ENCODE peak calls at places on chromosome 19, in five cellular contexts. M is IMR-90, H is cardiac fibroblast, C is WTC11, W is choroid plexus epithelial cell. P is an unnamed sample.

GRCh38 chr19:39402417-39403297 is 4.0 kb upstream of the ZFP36 start:
- DNase-seq in M (peak), C (peak), H (peak), W (peak), P (peak)

GRCh38 chr19:58229255-58229639 is 533 bp downstream of the ZNF544 start:
- DNase-seq in H (peak), W (peak), M (peak), C (peak), P (peak)

GRCh38 chr19:49677232-49677881 is at the start of gene PRMT1:
- DNase-seq in W (peak), H (no peak), C (peak), M (no peak), P (no peak)

GRCh38 chr19:2627319-2627829 is 75.1 kb downstream of the GNG7 start:
- DNase-seq in C (no peak), H (peak), W (peak), M (peak), P (no peak)

GRCh38 chr19:11091343-11092153 is 2.3 kb downstream of the LDLR start:
- DNase-seq in H (peak), M (peak), W (peak), C (no peak), P (peak)

GRCh38 chr19:18020212-18021067 is 12.5 kb downstream of the ARRDC2 start:
- DNase-seq in H (peak), W (peak), C (no peak), M (peak), P (no peak)

GRCh38 chr19:32407004-32407992 is 1.7 kb downstream of the DPY19L3 start:
- DNase-seq in M (peak), C (no peak), W (peak), H (peak), P (peak)

GRCh38 chr19:8269724-8270123 is 38.4 kb downstream of the CD320 start:
- DNase-seq in W (no peak), C (no peak), H (no peak), M (no peak), P (no peak)

GRCh38 chr19:50406829-50407228 is 11.9 kb upstream of the SPIB start:
- DNase-seq in M (no peak), C (no peak), W (no peak), H (no peak), P (no peak)

GRCh38 chr19:14149509-14149994 is 13.2 kb upstream of the ASF1B start:
- DNase-seq in H (peak), C (no peak), W (no peak), M (no peak), P (no peak)

GRCh38 chr19:53809518-53810186 is 14.5 kb downstream of the NLRP12 start:
- DNase-seq in M (no peak), W (peak), H (no peak), C (peak), P (no peak)

GRCh38 chr19:49881672-49882394 is 4.3 kb downstream of the TBC1D17 start:
- DNase-seq in C (peak), M (no peak), W (no peak), H (peak), P (no peak)

GRCh38 chr19:5804516-5805464 is at the start of gene NRTN:
- DNase-seq in M (no peak), W (no peak), H (no peak), C (peak), P (no peak)

DNA sequence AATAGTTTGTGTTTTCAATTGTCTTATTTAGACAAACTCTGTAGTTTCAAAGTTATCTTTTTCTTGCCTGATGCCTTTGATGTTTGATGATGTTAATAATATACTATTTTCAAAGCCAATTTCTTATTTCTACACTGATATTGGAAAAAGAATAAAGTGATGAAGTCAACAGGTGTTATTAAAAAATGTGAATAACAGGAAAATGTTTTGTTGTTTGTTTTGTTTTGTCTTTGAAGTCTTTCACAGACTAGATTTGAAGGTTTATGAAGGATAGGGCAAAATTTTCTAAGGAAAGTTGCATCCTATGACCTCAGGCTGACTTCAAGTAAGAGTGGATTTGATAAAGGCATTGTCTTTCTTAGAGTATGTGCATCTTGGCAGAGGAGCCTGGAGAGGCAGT is 31.2 kb downstream of the ZNF790 start:
- DNase-seq in C (no peak), W (no peak), H (no peak), M (no peak), P (no peak)
- TF ChIP-seq CTCF in C (no peak), W (no peak), H (no peak), M (no peak), P (no peak)

GRCh38 chr19:3978145-3978544 is 7.1 kb downstream of the EEF2 start:
- DNase-seq in C (no peak), M (no peak), W (no peak), H (no peak), P (no peak)

GRCh38 chr19:3979289-3979673 is 6.0 kb downstream of the EEF2 start:
- DNase-seq in M (no peak), W (no peak), C (no peak), H (no peak), P (no peak)

GRCh38 chr19:3975637-3976087 is 4.8 kb upstream of the DAPK3 start:
- DNase-seq in H (no peak), C (no peak), W (no peak), M (no peak), P (no peak)

GRCh38 chr19:3976495-3977241 is 5.8 kb upstream of the DAPK3 start:
- DNase-seq in H (no peak), W (no peak), M (no peak), C (no peak), P (no peak)

GRCh38 chr19:3977242-3978143 is 6.6 kb upstream of the DAPK3 start:
- DNase-seq in W (no peak), C (no peak), M (no peak), H (no peak), P (no peak)
- TF ChIP-seq CTCF in W (peak), C (peak), M (no peak), H (peak), P (no peak)

GRCh38 chr19:1286451-1286858 is 782 bp downstream of the EFNA2 start:
- DNase-seq in W (no peak), H (no peak), M (no peak), C (no peak), P (no peak)

GRCh38 chr19:1284293-1284978 is 1.2 kb upstream of the EFNA2 start:
- DNase-seq in H (no peak), W (no peak), C (no peak), M (no peak), P (no peak)

GRCh38 chr19:1284979-1285736 is 515 bp upstream of the EFNA2 start:
- DNase-seq in H (no peak), C (peak), W (no peak), M (no peak), P (no peak)

GRCh38 chr19:1286859-1287621 is 1.4 kb downstream of the EFNA2 start:
- DNase-seq in M (no peak), H (no peak), C (no peak), W (no peak), P (no peak)

GRCh38 chr19:1285737-1286360 is at the start of gene EFNA2:
- DNase-seq in C (no peak), M (no peak), W (no peak), H (no peak), P (no peak)
- TF ChIP-seq CTCF in C (no peak), M (peak), W (no peak), H (no peak), P (peak)

GRCh38 chr19:4345656-4346383 is 2.5 kb downstream of the MPND start:
- DNase-seq in C (no peak), M (no peak), H (no peak), W (no peak), P (no peak)

GRCh38 chr19:4342421-4343055 is 824 bp upstream of the MPND start:
- DNase-seq in H (peak), M (peak), W (peak), C (peak), P (peak)

GRCh38 chr19:4347521-4347920 is 4.2 kb downstream of the MPND start:
- DNase-seq in C (no peak), W (no peak), M (no peak), H (no peak), P (no peak)

GRCh38 chr19:4343845-4344713 is 717 bp downstream of the MPND start:
- DNase-seq in C (no peak), W (no peak), M (no peak), H (no peak), P (no peak)

DNA sequence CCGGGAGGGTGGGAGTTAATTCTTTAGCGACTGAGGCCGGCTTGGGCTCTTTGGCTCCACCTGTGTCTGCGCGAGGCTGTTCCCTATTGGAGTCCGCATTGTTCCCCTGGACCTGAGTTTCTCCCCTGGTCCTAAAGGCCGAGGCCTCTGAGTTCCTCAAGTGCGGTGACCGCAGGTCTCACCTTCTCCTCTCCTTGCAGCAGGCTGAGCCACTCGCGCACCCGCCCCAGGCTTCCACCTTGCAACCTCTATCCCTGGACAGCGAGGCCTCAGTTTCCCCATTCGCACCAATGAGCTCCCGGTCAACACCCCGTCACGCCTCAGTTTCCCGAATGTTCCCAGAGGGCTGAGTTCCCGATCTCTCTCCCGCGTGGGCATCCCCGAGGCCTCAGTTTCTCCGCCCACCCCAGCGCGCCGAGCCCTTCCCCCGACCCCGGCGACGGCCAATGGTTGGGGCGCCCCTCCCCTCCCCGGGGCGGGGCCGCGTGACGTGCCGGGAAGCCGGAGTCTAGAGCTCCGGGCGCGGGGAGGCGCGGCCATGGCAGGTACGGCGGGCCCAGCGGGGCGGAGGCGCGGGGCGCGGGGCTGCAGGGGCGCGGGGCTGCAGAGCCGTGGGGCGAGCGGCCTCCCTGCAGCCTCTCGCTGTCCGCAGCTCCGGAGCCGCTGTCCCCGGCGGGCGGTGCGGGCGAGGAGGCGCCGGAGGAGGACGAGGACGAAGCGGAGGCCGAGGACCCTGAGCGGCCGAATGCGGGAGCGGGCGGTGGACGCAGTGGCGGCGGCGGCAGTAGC is at the start of gene MPND:
- DNase-seq in H (peak), W (peak), C (peak), M (peak), P (no peak)
- TF ChIP-seq CTCF in H (peak), W (peak), C (no peak), M (peak), P (no peak)

GRCh38 chr19:48006762-48007161 is 12.3 kb downstream of the ELSPBP1 start:
- DNase-seq in H (peak), M (no peak), W (peak), C (peak), P (no peak)
- TF ChIP-seq CTCF in H (peak), M (no peak), W (peak), C (peak), P (peak)

GRCh38 chr19:45468803-45469131 is 971 bp downstream of the FOSB start:
- DNase-seq in W (no peak), H (no peak), M (no peak), C (no peak), P (no peak)

GRCh38 chr19:45467115-45467455 is 711 bp upstream of the FOSB start:
- DNase-seq in W (no peak), H (peak), M (no peak), C (no peak), P (no peak)

GRCh38 chr19:45468159-45468651 is 409 bp downstream of the FOSB start:
- DNase-seq in H (peak), W (peak), M (no peak), C (no peak), P (no peak)

GRCh38 chr19:45469132-45469834 is 1.5 kb downstream of the FOSB start:
- DNase-seq in C (peak), W (peak), M (peak), H (peak), P (no peak)

DNA sequence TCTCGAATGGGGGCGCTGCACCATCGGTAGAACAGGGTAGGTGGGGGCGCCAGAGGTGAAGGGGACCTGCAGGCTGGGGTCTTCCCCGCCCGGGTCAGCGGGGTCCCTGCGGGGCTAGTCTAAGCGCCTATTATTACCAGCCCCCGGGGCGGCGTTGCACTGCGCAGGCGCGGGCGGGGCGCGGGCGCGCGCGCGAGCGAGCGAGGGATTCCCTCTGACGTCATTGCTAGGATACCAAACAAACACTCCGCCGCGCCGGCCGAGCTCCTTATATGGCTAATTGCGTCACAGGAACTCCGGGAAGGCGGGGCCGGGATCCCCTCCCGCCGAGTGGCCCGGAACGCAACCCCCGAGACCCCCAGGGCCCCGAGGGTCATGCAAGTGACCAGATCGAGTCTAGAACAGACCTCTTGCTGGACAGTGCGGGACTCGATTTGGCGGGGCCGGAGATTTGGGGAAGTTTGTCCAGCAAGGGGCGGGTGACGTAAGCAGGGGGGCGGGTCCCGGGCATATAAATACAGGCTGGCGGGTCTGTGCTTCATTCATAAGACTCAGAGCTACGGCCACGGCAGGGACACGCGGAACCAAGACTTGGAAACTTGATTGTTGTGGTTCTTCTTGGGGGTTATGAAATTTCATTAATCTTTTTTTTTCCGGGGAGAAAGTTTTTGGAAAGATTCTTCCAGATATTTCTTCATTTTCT is at the start of gene FOSB:
- DNase-seq in M (peak), W (peak), H (peak), C (peak), P (peak)
- TF ChIP-seq CTCF in M (no peak), W (peak), H (no peak), C (no peak), P (peak)

DNA sequence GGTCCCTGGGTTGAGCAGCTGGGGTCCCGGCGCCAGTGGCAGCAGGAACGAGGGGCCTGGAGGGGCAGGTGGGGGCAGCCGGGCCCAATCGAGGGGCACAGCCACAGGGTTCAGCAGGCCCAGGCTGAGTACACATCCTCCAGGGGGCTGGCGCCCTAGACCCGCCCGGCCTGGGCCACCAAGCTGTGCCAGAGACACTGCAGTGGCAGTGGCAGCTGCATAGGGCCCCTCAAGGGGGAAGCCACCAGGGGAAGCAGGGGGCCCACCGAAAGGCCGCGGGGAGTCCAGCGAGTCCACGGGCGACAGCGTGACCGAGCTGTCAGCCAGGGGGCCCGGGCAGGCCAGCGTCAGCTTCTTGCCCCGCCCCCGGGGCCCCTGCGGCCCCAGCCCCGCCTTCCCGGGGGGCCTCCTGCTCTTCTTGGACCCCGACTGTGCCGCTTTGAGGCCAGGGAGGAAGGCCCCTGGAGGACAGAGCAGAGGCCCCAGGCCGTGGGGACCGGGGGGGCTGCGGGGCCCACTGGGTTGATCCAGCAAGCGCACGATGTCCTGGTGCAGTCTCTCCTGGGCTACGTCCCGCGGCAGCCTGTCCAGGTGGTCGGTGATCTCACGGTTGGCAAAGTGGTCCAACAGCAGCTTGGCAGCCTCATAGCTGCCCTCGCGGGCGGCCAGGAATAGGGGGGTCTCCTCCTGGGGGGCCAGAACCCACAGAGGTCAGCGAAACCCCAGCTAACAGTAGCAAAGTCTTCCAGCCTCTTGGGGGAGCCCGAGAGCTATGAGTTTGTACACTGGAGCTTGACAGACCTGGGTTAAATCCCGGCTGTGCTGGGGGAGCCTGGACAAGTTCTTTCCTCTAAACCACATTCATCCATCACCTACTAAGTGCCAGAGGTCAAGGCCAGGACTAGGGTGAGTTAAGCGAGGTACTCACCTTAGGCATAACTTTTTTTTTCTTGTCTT is 39.5 kb downstream of the NOTCH3 start:
- DNase-seq in H (peak), M (peak), C (peak), W (peak), P (no peak)
- TF ChIP-seq CTCF in H (peak), M (peak), C (no peak), W (peak), P (peak)

P was measured in LNCaP clone FGC.